ENCODE peak calls at places on chromosomes 7 and 10, in ten cellular contexts. O, S, F, J, Z, Y, D, U, V and P are unnamed samples.

GRCh38 chr7:41385996-41386395 is 316.9 kb downstream of the INHBA start:
- DNase-seq in O (no peak), V (no peak), D (peak), F (no peak), S (no peak), Y (no peak), U (peak), J (no peak), Z (no peak), P (no peak)

GRCh38 chr10:98332623-98333269 is 64.8 kb upstream of the LOXL4 start:
- DNase-seq in S (no peak), O (no peak), D (no peak), Y (peak), U (no peak), V (no peak), F (no peak), Z (no peak), J (no peak), P (no peak)

GRCh38 chr7:54565432-54565831 is 23.3 kb downstream of the VSTM2A start:
- DNase-seq in F (no peak), D (no peak), O (no peak), J (no peak), Y (no peak), U (no peak), S (no peak), V (no peak), Z (no peak), P (no peak)

GRCh38 chr10:37972396-37972795 is 4.1 kb downstream of the ZNF25 start:
- DNase-seq in D (no peak), S (no peak), O (no peak), V (no peak), Y (no peak), U (no peak), F (no peak), Z (no peak), J (no peak), P (no peak)

GRCh38 chr10:16597656-16598055 is 76.0 kb upstream of the C1QL3 start:
- DNase-seq in D (no peak), Y (no peak), V (no peak), F (no peak), Z (no peak), S (no peak), J (peak), U (peak), O (peak), P (no peak)

GRCh38 chr7:50664461-50664922 is 99.3 kb upstream of the DDC start:
- DNase-seq in U (peak), D (peak), F (no peak), J (peak), O (peak), V (no peak), Y (no peak), Z (no peak), S (no peak), P (no peak)

GRCh38 chr10:14571866-14572507 is 202.7 kb downstream of the FAM107B start:
- DNase-seq in V (no peak), Y (peak), O (peak), S (no peak), J (peak), U (peak), D (no peak), Z (no peak), F (peak), P (no peak)

GRCh38 chr10:22427101-22427500 is 81.8 kb downstream of the SPAG6 start:
- DNase-seq in D (peak), F (no peak), Z (no peak), O (no peak), U (peak), S (no peak), V (no peak), Y (no peak), J (peak), P (peak)

GRCh38 chr7:155289949-155290501 is 7.7 kb upstream of the INSIG1 start:
- DNase-seq in Z (no peak), S (no peak), U (no peak), Y (no peak), O (no peak), D (no peak), J (no peak), V (no peak), F (no peak), P (no peak)

GRCh38 chr7:36611703-36612102 is 112.6 kb downstream of the AOAH start:
- DNase-seq in U (no peak), Y (no peak), V (no peak), F (no peak), S (no peak), O (no peak), D (no peak), J (no peak), Z (no peak), P (no peak)

GRCh38 chr7:84204655-84205054 is 10.1 kb upstream of the SEMA3A start:
- DNase-seq in Z (no peak), S (no peak), U (peak), O (peak), F (no peak), J (peak), Y (no peak), D (peak), V (no peak), P (peak)

GRCh38 chr7:157831901-157832810 is 495.4 kb downstream of the DNAJB6 start:
- DNase-seq in J (no peak), D (no peak), Z (no peak), V (no peak), F (no peak), U (no peak), S (no peak), O (no peak), Y (no peak), P (no peak)

GRCh38 chr10:114697061-114697598 is 39.1 kb upstream of the ABLIM1 start:
- DNase-seq in D (peak), S (peak), F (no peak), Y (peak), Z (peak), O (no peak), U (peak), J (peak), V (no peak), P (no peak)

GRCh38 chr7:131341690-131342089 is 14.0 kb downstream of the MKLN1 start:
- DNase-seq in D (no peak), U (no peak), F (no peak), Z (no peak), Y (no peak), O (no peak), J (no peak), S (no peak), V (no peak), P (no peak)

GRCh38 chr7:111410899-111411298 is 151.4 kb downstream of the IMMP2L start:
- DNase-seq in J (no peak), F (no peak), V (no peak), U (no peak), D (no peak), Y (no peak), Z (no peak), O (no peak), S (no peak), P (no peak)

GRCh38 chr10:14820010-14820774 is 17.6 kb downstream of the CDNF start:
- DNase-seq in O (peak), V (no peak), D (peak), U (peak), Z (no peak), F (no peak), Y (no peak), S (no peak), J (peak), P (peak)

GRCh38 chr10:68079434-68079833 is 4.4 kb upstream of the HERC4 start:
- DNase-seq in O (no peak), F (no peak), S (no peak), Y (no peak), D (no peak), J (no peak), Z (no peak), U (no peak), V (no peak), P (no peak)
- H3K4me3 ChIP-seq in O (no peak), F (no peak), S (no peak), Y (no peak), D (no peak), J (no peak), Z (no peak), U (no peak), V (no peak), P (no peak)

DNA sequence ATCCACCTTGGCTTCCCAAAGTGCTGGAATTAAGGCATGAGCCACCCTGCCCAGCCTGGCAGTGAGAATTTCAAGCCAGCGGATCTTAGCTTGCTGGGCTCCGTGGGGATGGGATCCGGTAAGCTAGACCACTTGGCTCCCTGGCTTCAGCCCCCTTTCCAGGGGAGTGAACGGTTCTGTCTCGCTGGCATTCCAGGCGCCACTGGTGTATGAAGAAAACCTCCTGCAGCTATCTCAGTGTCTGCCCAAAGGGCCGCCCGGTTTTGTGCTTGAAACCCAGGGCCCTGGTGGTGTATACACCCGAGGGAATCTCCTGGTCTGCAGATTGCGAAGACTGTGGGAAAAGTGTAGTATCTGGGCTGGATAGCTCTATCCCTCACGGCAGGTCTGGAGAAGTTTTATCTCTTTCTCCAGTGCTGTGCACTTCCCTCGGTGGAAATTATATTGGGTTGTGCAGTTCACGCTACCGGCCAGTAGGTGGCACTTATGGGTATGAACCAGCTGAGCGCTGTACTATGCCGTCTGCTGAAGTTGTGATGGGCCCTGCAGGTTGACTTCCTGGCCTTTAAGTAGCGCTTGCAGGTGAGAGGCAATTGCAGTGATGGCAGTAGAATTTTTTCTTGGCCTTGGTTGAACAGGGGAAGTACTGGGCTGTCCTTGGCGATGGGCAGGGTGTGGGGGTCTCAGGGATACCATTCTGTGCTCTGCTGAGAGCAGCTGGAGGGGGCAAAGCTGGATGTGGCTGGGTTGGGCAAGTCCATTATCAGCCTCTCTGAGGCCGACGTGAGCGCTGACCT is 138.0 kb upstream of the MTPN start:
- DNase-seq in Z (no peak), Y (no peak), U (peak), S (no peak), F (no peak), V (no peak), D (peak), J (peak), O (peak), P (no peak)
- H3K4me3 ChIP-seq in Z (no peak), Y (no peak), U (no peak), S (no peak), F (no peak), V (no peak), D (no peak), J (no peak), O (no peak), P (no peak)

DNA sequence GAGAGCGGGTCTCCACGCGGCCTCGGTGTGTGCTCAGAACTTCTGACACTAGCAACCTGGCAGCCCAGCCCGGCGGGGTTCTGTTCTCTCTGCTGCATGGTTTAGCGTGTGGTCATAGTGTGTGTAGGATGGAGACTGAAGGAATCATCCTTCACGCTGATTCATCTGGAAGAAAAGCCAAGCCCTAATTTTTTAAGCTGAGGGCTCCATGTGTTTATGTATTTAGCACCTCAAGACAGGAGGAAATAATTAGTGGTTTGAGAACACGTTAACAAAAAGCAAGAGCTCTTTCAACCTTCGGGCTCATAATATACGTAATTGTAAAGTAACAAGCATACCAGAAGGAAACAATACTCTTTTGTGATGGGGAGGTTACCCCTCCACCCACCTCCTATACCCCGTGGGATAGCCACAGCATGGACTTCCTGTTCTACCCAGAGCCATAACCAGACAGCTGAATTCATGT is 504.6 kb upstream of the MKI67 start:
- DNase-seq in D (peak), O (no peak), F (no peak), Z (no peak), U (no peak), J (no peak), Y (no peak), S (no peak), V (no peak), P (no peak)
- H3K4me3 ChIP-seq in D (no peak), O (no peak), F (no peak), Z (no peak), U (no peak), J (no peak), Y (no peak), S (no peak), V (no peak), P (no peak)

DNA sequence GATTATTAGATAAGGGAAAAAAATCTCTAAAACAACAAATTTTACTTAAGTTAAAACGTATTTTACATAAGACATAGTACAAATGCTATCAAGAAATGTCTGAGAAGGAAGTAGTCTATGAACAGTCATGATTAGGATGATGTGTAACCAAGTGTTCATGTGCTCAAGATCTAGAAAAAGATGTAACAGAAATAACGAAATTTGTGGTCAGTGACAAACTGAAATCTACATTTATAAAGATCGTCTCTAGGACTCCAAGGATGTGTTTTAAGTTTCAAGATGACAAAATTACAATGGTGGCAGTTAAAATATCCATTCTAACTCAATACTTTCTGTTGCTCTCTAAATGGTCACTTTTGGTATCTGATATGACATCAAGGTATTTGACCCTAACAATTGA is 17.2 kb downstream of the PPP3CB start:
- DNase-seq in S (no peak), O (no peak), D (no peak), Y (no peak), J (no peak), F (no peak), V (no peak), U (no peak), Z (no peak), P (no peak)
- H3K4me3 ChIP-seq in S (no peak), O (no peak), D (no peak), Y (no peak), J (no peak), F (no peak), V (no peak), U (no peak), Z (no peak), P (no peak)

DNA sequence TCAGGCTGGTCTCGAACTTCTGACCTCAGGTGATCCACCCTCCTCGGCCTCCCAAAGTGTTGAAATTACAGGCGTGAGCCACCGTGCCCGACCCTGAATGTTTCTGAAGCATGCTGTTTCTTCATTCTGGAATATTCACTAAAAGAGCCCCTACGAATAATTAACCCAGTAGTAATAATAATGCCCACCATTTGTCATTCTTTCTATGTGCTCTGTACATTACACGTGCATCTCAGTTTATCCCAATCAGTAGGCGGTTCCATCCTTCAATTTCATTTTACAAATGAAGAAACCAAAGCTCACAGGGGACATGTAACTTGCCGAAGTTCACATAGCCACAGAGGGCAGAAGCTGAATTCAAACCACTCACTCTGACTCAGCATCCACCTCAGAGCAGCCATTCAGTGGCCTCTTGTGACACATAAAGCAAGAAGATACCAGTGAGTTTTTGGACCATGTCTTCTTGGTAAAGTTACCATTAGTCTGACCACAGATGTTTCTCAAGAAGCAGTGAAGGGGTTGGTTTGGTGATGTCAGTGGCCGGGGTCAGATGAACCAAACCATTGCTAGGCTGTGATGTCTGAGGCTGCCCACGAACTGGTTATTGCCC is 71.9 kb upstream of the DUSP5 start:
- DNase-seq in Z (no peak), D (peak), F (no peak), J (peak), O (peak), Y (no peak), U (peak), S (no peak), V (peak), P (peak)
- H3K4me3 ChIP-seq in Z (no peak), D (no peak), F (no peak), J (no peak), O (no peak), Y (no peak), U (no peak), S (no peak), V (no peak), P (no peak)

GRCh38 chr7:114412548-114412947 is 2.1 kb upstream of the FOXP2 start:
- DNase-seq in J (no peak), S (no peak), V (no peak), Z (no peak), F (no peak), Y (no peak), O (no peak), U (no peak), D (no peak), P (no peak)

GRCh38 chr7:114416089-114416990 is 1.7 kb downstream of the FOXP2 start:
- DNase-seq in D (no peak), Y (no peak), J (no peak), S (no peak), F (no peak), U (no peak), O (no peak), V (no peak), Z (no peak), P (no peak)

GRCh38 chr7:114414151-114415053 is at the start of gene FOXP2:
- DNase-seq in S (no peak), J (peak), Y (no peak), D (no peak), O (peak), U (peak), F (no peak), V (no peak), Z (no peak), P (no peak)

GRCh38 chr7:114413741-114414140 is 874 bp upstream of the FOXP2 start:
- DNase-seq in O (no peak), V (no peak), Y (peak), F (no peak), S (no peak), Z (no peak), J (peak), U (no peak), D (no peak), P (no peak)

GRCh38 chr7:114415054-114415997 is 711 bp downstream of the FOXP2 start:
- DNase-seq in J (peak), D (no peak), V (no peak), Y (no peak), F (no peak), Z (no peak), O (no peak), S (no peak), U (no peak), P (no peak)
- H3K4me3 ChIP-seq in J (peak), D (no peak), V (peak), Y (peak), F (no peak), Z (peak), O (peak), S (peak), U (no peak), P (peak)

DNA sequence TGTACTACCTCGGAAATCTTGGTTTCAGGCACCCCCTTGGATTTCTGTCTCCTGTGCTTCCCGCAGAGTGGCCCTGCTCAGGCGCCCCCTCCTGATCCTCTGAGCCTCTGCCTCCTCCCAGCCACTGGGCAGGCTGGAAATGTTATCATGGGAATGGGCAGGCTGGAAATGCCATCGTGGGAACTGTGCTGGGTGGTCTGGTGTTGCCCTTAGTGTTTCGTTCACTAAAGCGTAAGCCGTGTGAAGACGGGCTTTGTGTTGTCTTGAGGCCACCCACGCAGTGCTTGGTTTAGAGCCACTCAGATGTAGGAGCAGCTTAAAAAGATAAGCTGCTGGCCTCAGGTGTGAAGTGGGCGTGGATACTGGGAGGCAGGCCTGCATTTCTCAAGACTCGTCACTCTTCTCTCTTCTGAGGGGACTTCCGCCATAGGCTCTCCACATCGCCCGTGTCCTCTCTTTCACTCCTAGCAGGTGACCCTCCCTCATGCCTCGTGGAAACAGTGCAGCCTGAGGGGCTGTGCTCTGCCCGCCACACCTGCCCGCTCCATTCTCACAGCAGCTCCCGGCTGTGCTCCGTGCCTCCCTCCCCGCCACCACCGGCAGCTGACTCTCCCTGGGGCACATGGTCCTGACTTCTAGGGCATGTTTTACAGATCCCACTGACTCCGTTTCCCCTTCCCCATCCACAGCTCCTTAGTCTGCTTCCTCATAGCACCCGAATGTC is 28.5 kb downstream of the PPP2R2D start:
- DNase-seq in S (no peak), O (no peak), J (no peak), F (no peak), D (no peak), V (no peak), Z (no peak), Y (no peak), U (no peak), P (no peak)
- H3K4me3 ChIP-seq in S (no peak), O (no peak), J (no peak), F (no peak), D (no peak), V (no peak), Z (no peak), Y (no peak), U (no peak), P (no peak)

DNA sequence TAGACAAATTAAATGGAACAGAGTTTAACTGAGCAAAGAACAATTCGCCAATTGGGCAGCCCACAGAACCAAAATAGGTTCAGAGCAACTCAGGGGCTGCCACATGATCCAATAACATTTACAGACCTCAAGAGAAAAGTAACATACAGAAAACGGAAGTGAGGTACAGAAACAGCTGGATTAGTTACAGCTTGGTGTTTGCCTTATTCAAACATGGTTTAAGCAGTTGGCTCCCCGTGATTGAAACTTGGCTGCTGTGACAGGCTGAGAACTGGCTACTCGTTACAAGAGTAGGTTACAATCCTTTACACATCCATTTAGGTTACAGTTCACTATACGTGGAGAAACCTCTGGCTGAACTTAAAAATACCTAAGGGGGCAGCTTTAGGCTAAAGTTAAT is 673.1 kb upstream of the PHF14 start:
- DNase-seq in D (no peak), U (no peak), Z (no peak), S (no peak), V (no peak), F (no peak), J (no peak), O (no peak), Y (no peak), P (no peak)
- H3K4me3 ChIP-seq in D (no peak), U (no peak), Z (no peak), S (no peak), V (no peak), F (no peak), J (no peak), O (no peak), Y (no peak), P (no peak)

GRCh38 chr10:44963772-44964633 is 4.4 kb downstream of the RASSF4 start:
- DNase-seq in U (peak), F (peak), S (peak), J (no peak), V (peak), D (no peak), Y (peak), Z (peak), O (no peak), P (peak)
- H3K4me3 ChIP-seq in U (no peak), F (no peak), S (peak), J (no peak), V (peak), D (no peak), Y (no peak), Z (peak), O (no peak), P (no peak)

GRCh38 chr10:78456649-78457400 is 423.2 kb downstream of the RPS24 start:
- DNase-seq in F (no peak), D (no peak), S (no peak), U (peak), O (no peak), Z (no peak), J (no peak), Y (no peak), V (no peak), P (no peak)
- H3K4me3 ChIP-seq in F (no peak), D (no peak), S (no peak), U (no peak), O (no peak), Z (no peak), J (no peak), Y (no peak), V (no peak), P (no peak)